ENCODE peak calls at places on chromosomes 12 and 14, in eight cellular contexts. M is GM23338, E is neural progenitor cell, N is GM23248, C is SK-N-SH, F is hepatocyte, S is HCT116, U is PC-3. Z is an unnamed sample. For H3K4me1, the result is how much of the 10 kb centered on the place peaks cover.

GRCh38 chr12:92292016-92292415 is 146.4 kb upstream of the BTG1 start:
- DNase-seq in M (no peak), E (no peak), N (no peak), C (no peak), F (no peak), S (no peak), U (no peak), Z (no peak)

GRCh38 chr12:95574799-95575452 is 23.6 kb upstream of the USP44 start:
- DNase-seq in M (peak), E (peak), N (peak), C (peak), F (peak), S (peak), U (peak), Z (no peak)

GRCh38 chr14:54567224-54567633 is 301 bp downstream of the SAMD4A start:
- DNase-seq in M (peak), E (peak), N (no peak), C (peak), F (peak), S (no peak), U (no peak), Z (no peak)

GRCh38 chr12:16573652-16574077 is 32.3 kb downstream of the LMO3 start:
- DNase-seq in M (peak), E (peak), N (no peak), C (no peak), F (peak), S (no peak), U (no peak), Z (no peak)

GRCh38 chr14:52695481-52696091 is at the start of gene ERO1A:
- DNase-seq in M (peak), E (peak), N (peak), C (peak), F (peak), S (no peak), U (peak), Z (peak)

GRCh38 chr12:105427883-105428282 is 97.4 kb downstream of the C12orf75 start:
- DNase-seq in M (no peak), E (no peak), N (peak), C (no peak), F (no peak), S (no peak), U (peak), Z (no peak)

GRCh38 chr12:54352891-54353874 is 11.1 kb downstream of the GPR84 start:
- DNase-seq in M (peak), E (peak), N (peak), C (peak), F (peak), S (no peak), U (no peak), Z (no peak)

GRCh38 chr14:49861923-49862673 is 9.5 kb upstream of the NEMF start:
- DNase-seq in M (peak), E (peak), N (peak), C (peak), F (peak), S (peak), U (peak), Z (peak)

GRCh38 chr14:71108398-71109114 is 201.3 kb downstream of the PCNX1 start:
- DNase-seq in M (no peak), E (no peak), N (no peak), C (no peak), F (no peak), S (no peak), U (no peak), Z (no peak)

GRCh38 chr14:74240794-74241610 is 1.8 kb downstream of the VSX2 start:
- DNase-seq in M (peak), E (peak), N (peak), C (peak), F (no peak), S (no peak), U (no peak), Z (no peak)

GRCh38 chr12:18261906-18262305 is 588 bp downstream of the PIK3C2G start:
- DNase-seq in M (peak), E (no peak), N (no peak), C (no peak), F (no peak), S (no peak), U (no peak), Z (no peak)

GRCh38 chr14:93619176-93619793 is 169.0 kb downstream of the PRIMA1 start:
- DNase-seq in M (peak), E (peak), N (peak), C (peak), F (peak), S (peak), U (peak), Z (peak)

GRCh38 chr14:105064721-105065143 is 498 bp downstream of the GPR132 start:
- DNase-seq in M (no peak), E (peak), N (peak), C (peak), F (peak), S (no peak), U (peak), Z (peak)

GRCh38 chr14:24232645-24233537 is at the start of gene GMPR2:
- DNase-seq in M (peak), E (no peak), N (peak), C (peak), F (peak), S (no peak), U (no peak), Z (no peak)

GRCh38 chr12:69511469-69511868 is 41.3 kb downstream of the FRS2 start:
- DNase-seq in M (no peak), E (no peak), N (peak), C (no peak), F (no peak), S (no peak), U (no peak), Z (no peak)
- H3K4me1 ChIP-seq in M (half or more), E (under half), N (half or more), C (under half), F (under half), S (under half), U (under half), Z (under half)

GRCh38 chr12:80559766-80560165 is 115.7 kb downstream of the PTPRQ start:
- DNase-seq in M (no peak), E (no peak), N (no peak), C (no peak), F (no peak), S (no peak), U (no peak), Z (no peak)

GRCh38 chr12:80567391-80567790 is 123.4 kb downstream of the PTPRQ start:
- DNase-seq in M (no peak), E (no peak), N (peak), C (no peak), F (peak), S (no peak), U (no peak), Z (no peak)

GRCh38 chr12:80565276-80565675 is 121.2 kb downstream of the PTPRQ start:
- DNase-seq in M (no peak), E (no peak), N (no peak), C (no peak), F (peak), S (no peak), U (no peak), Z (no peak)
- H3K4me2 ChIP-seq in M (no peak), E (no peak), N (no peak), C (no peak), F (no peak), S (no peak), U (no peak), Z (no peak)

DNA sequence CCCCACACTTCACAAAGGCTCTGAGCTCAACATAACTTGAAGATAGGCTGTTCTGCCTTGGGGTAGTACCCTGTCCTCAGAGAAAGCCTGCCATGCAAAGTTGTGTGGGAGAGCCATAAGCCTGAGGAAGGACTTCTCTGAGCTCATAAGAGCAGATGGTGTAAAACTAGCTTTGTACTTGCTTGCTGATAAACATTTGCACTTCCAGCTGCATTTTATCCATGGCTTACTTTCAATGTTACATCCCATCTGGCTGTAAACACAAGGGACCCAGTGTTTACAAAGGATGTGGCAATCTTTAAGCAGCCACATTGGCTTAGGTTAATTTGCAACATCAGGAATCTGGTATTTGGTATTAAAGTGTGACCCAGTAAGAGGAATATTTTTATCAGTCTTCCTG is 258.1 kb downstream of the IPO8 start:
- DNase-seq in M (no peak), E (no peak), N (no peak), C (no peak), F (no peak), S (no peak), U (no peak), Z (no peak)
- TF ChIP-seq EZH2phosphoT487 in M (no peak), E (no peak), N (no peak), C (no peak), F (no peak), S (no peak), U (no peak), Z (no peak)

DNA sequence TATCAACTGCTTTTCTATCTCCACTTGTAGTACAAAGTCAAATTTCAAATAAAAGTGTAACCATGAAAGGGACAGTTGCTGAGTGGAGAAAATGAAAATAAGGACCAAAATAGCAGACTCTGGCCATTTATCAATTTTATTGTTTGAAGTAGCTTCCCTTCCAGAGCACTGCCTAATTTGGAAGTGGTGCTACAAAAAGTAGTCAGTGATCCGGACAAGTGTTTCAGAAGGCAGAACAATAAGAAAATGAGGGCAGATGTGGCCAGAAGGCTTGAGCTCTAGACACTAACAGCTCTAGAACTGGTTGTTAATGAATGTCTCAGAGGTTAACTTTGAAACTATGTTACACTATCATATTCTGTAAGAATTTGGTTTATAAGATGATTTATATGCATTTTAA is 48.9 kb downstream of the ABCC9 start:
- DNase-seq in M (no peak), E (no peak), N (no peak), C (no peak), F (no peak), S (no peak), U (no peak), Z (no peak)
- H3K4me1 ChIP-seq in M (under half), E (under half), N (under half), C (under half), F (under half), S (under half), U (under half), Z (under half)

DNA sequence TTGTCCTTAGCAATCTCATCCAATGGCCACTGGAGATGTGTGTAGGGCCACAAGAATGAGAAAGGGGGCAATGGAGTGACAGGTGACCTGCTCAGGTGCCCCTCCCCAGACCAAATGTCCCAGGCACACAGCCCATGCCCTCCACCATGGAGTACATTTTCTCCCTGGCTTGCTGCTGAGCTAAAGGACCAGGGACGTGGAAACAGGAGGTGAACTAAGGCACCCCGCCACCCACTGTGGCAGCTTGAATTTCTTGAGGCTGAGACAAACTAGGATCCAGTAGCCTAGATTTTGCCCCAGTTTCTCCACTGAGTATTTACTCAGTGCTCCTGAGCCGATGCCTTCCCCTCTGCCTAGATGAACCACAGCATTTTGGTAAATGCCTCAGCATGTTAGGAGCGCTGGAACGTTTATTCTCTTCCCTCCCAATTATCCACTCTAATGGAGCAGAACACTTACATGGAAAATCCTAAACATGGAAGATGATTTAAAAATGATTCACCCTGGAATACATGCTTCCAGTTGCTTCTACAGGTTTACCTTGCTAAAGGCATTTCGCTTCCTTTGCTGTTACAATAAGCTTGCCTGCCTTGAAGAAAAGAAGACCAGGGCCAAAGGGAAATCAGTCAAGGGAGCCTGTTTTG is 198.0 kb downstream of the ZFP36L1 start:
- DNase-seq in M (no peak), E (no peak), N (no peak), C (no peak), F (no peak), S (no peak), U (no peak), Z (no peak)
- H3K4me2 ChIP-seq in M (no peak), E (no peak), N (no peak), C (no peak), F (no peak), S (no peak), U (no peak), Z (no peak)